ENCODE peak calls at places on chromosomes 3 and 15, in ten cellular contexts. C is NCI-H2171; N is activated CD8-positive, alpha-beta memory T cell treated with anti-CD3 and anti-CD28 coated beads, Interleukin-2, amount 50 U/mL, for 48 hours; V is adrenal gland; H is dorsolateral prefrontal cortex; S is HFF-Myc; K is stimulated activated naive CD8-positive, alpha-beta T cell treated with anti-CD3 and anti-CD28 coated beads, Interleukin-15, amount 100 ng/mL, for 72 hours; P is body of pancreas; T is ELR; O is endothelial cell. R is an unnamed sample.

GRCh38 chr3:14439501-14440167 is 37.2 kb downstream of the SLC6A6 start:
- DNase-seq in C (peak), N (no peak), V (peak), H (no peak), S (no peak), K (no peak), P (peak), T (no peak), O (no peak), R (peak)

GRCh38 chr15:94206463-94207167 is 24.7 kb upstream of the MCTP2 start:
- DNase-seq in C (no peak), N (no peak), V (no peak), H (no peak), S (peak), K (peak), P (no peak), T (no peak), O (no peak), R (no peak)

GRCh38 chr15:95581595-95581994 is 748.9 kb upstream of the NR2F2 start:
- DNase-seq in C (no peak), N (no peak), V (no peak), H (no peak), S (no peak), K (no peak), P (no peak), T (no peak), O (no peak), R (no peak)

GRCh38 chr15:98853593-98854420 is 153.8 kb downstream of the PGPEP1L start:
- DNase-seq in C (no peak), N (no peak), V (no peak), H (no peak), S (no peak), K (no peak), P (no peak), T (no peak), O (no peak), R (no peak)

GRCh38 chr3:51947215-51947900 is 5.2 kb downstream of the PARP3 start:
- DNase-seq in C (no peak), N (no peak), V (no peak), H (no peak), S (no peak), K (no peak), P (peak), T (no peak), O (no peak), R (no peak)

GRCh38 chr3:128786434-128787020 is 60.5 kb downstream of the RAB7A start:
- DNase-seq in C (no peak), N (no peak), V (no peak), H (no peak), S (no peak), K (no peak), P (no peak), T (peak), O (no peak), R (no peak)

GRCh38 chr3:34419801-34420200 is 621.4 kb downstream of the PDCD6IP start:
- DNase-seq in C (no peak), N (no peak), V (no peak), H (no peak), S (no peak), K (no peak), P (no peak), T (no peak), O (peak), R (no peak)

GRCh38 chr3:11260460-11260859 is 11.7 kb upstream of the ATG7 start:
- DNase-seq in C (no peak), N (no peak), V (no peak), H (no peak), S (no peak), K (no peak), P (no peak), T (no peak), O (no peak), R (no peak)

GRCh38 chr3:65996605-65997004 is 42.1 kb downstream of the MAGI1 start:
- DNase-seq in C (no peak), N (no peak), V (no peak), H (no peak), S (no peak), K (no peak), P (peak), T (peak), O (no peak), R (peak)

GRCh38 chr3:195907730-195908438 is 467 bp downstream of the TNK2 start:
- DNase-seq in C (no peak), N (peak), V (peak), H (peak), S (no peak), K (peak), P (peak), T (peak), O (no peak), R (no peak)

GRCh38 chr15:58987036-58987435 is 427 bp upstream of the RNF111 start:
- DNase-seq in C (no peak), N (no peak), V (no peak), H (no peak), S (no peak), K (no peak), P (no peak), T (peak), O (no peak), R (no peak)

GRCh38 chr15:36347272-36347864 is 232.1 kb upstream of the CDIN1 start:
- DNase-seq in C (no peak), N (no peak), V (no peak), H (no peak), S (no peak), K (no peak), P (no peak), T (no peak), O (no peak), R (no peak)

GRCh38 chr3:172171396-172172075 is 132.2 kb downstream of the FNDC3B start:
- DNase-seq in C (no peak), N (no peak), V (no peak), H (no peak), S (no peak), K (no peak), P (no peak), T (no peak), O (no peak), R (no peak)

GRCh38 chr3:7759630-7760029 is 742.0 kb upstream of the LMCD1 start:
- DNase-seq in C (no peak), N (no peak), V (no peak), H (no peak), S (no peak), K (no peak), P (no peak), T (no peak), O (no peak), R (no peak)

GRCh38 chr3:124620600-124621063 is 109.6 kb upstream of the UMPS start:
- DNase-seq in C (no peak), N (no peak), V (peak), H (no peak), S (no peak), K (peak), P (peak), T (peak), O (peak), R (peak)

GRCh38 chr3:98784666-98785600 is 21.8 kb downstream of the ST3GAL6 start:
- DNase-seq in C (no peak), N (no peak), V (no peak), H (no peak), S (no peak), K (no peak), P (no peak), T (peak), O (no peak), R (no peak)

GRCh38 chr3:171284308-171285075 is 175.7 kb downstream of the TNIK start:
- DNase-seq in C (no peak), N (no peak), V (peak), H (no peak), S (peak), K (no peak), P (peak), T (peak), O (no peak), R (peak)

GRCh38 chr15:75720787-75721461 is 8.3 kb upstream of the CSPG4 start:
- DNase-seq in C (peak), N (peak), V (no peak), H (peak), S (no peak), K (peak), P (peak), T (peak), O (no peak), R (peak)

GRCh38 chr3:51975857-51976549 is 1.1 kb downstream of the ABHD14A start:
- DNase-seq in C (no peak), N (peak), V (peak), H (peak), S (no peak), K (no peak), P (peak), T (peak), O (peak), R (peak)

R was measured in mucosa of gallbladder.